ENCODE peak calls at places on chromosome 1, in four cellular contexts. C is pulmonary artery endothelial cell; U is stimulated activated CD8-positive, alpha-beta memory T cell treated with anti-CD3 and anti-CD28 coated beads, Interleukin-7, amount 100 ng/mL, for 1 hour; W is stimulated activated CD4-positive, alpha-beta T cell treated with anti-CD3 and anti-CD28 coated beads, TNF-alpha, amount 100 ng/mL, for 48 hours. O is an unnamed sample.

GRCh38 chr1:197356723-197357533 is 88.9 kb downstream of the CRB1 start:
- DNase-seq in C (peak; percentile 15), U (no peak), W (no peak), O (peak; percentile 24)

GRCh38 chr1:119294728-119295127 is 73.9 kb upstream of the HAO2 start:
- DNase-seq in C (no peak), U (no peak), W (no peak), O (no peak)

GRCh38 chr1:206911064-206911663 is 10.6 kb downstream of the FCMR start:
- DNase-seq in C (peak; percentile 15), U (no peak), W (no peak), O (peak; percentile 62)

GRCh38 chr1:1021860-1022259 is 1.9 kb downstream of the AGRN start:
- DNase-seq in C (no peak), U (no peak), W (no peak), O (no peak)

GRCh38 chr1:231636157-231636556 is 9.6 kb downstream of the DISC1 start:
- DNase-seq in C (no peak), U (no peak), W (no peak), O (peak; percentile 50)

GRCh38 chr1:9340172-9340854 is 47.6 kb downstream of the SPSB1 start:
- DNase-seq in C (no peak), U (no peak), W (no peak), O (peak; percentile 52)

GRCh38 chr1:44842763-44843655 is at the start of gene PTCH2:
- DNase-seq in C (no peak), U (no peak), W (no peak), O (peak; percentile 67)

GRCh38 chr1:248243204-248243603 is 12.0 kb downstream of the OR2M4 start:
- DNase-seq in C (no peak), U (no peak), W (peak; percentile 21), O (peak; percentile 3)

GRCh38 chr1:170149971-170150370 is 4.2 kb downstream of the NTMT2 start:
- DNase-seq in C (no peak), U (no peak), W (no peak), O (no peak)

GRCh38 chr1:204255966-204256365 is 42.2 kb upstream of the GOLT1A start:
- DNase-seq in C (no peak), U (no peak), W (no peak), O (no peak)

GRCh38 chr1:2952371-2952770 is 68.9 kb upstream of the ACTRT2 start:
- DNase-seq in C (no peak), U (no peak), W (no peak), O (no peak)

GRCh38 chr1:242873661-242874060 is 349.2 kb upstream of the PLD5 start:
- DNase-seq in C (no peak), U (no peak), W (no peak), O (no peak)

GRCh38 chr1:47701741-47702515 is 264.1 kb downstream of the FOXD2 start:
- DNase-seq in C (no peak), U (no peak), W (no peak), O (no peak)

GRCh38 chr1:60103186-60103585 is 29.6 kb upstream of the C1orf87 start:
- DNase-seq in C (no peak), U (no peak), W (no peak), O (peak; percentile 66)

GRCh38 chr1:29256395-29256794 is 20.1 kb downstream of the PTPRU start:
- DNase-seq in C (no peak), U (no peak), W (no peak), O (no peak)

GRCh38 chr1:16076871-16077250 is 3.4 kb upstream of the FAM131C start:
- DNase-seq in C (no peak), U (no peak), W (no peak), O (no peak)

GRCh38 chr1:74436078-74436477 is 76.3 kb downstream of the LRRC53 start:
- DNase-seq in C (no peak), U (no peak), W (no peak), O (no peak)

GRCh38 chr1:62177621-62178020 is 17.0 kb upstream of the L1TD1 start:
- DNase-seq in C (no peak), U (no peak), W (no peak), O (no peak)

GRCh38 chr1:150928286-150928685 is 2.1 kb downstream of the SETDB1 start:
- DNase-seq in C (no peak), U (no peak), W (no peak), O (no peak)

GRCh38 chr1:27333717-27334279 is 8.0 kb upstream of the SYTL1 start:
- DNase-seq in C (no peak), U (no peak), W (no peak), O (no peak)

GRCh38 chr1:203906932-203907331 is 45.5 kb downstream of the SNRPE start:
- DNase-seq in C (peak; percentile 53), U (no peak), W (no peak), O (peak; percentile 60)

GRCh38 chr1:27547220-27548116 is 56.5 kb downstream of the AHDC1 start:
- DNase-seq in C (no peak), U (no peak), W (no peak), O (no peak)

GRCh38 chr1:221768444-221769066 is 26.7 kb upstream of the DUSP10 start:
- DNase-seq in C (no peak), U (no peak), W (no peak), O (peak; percentile 65)

GRCh38 chr1:203406446-203407045 is 55.6 kb upstream of the FMOD start:
- DNase-seq in C (no peak), U (no peak), W (no peak), O (peak; percentile 35)

GRCh38 chr1:24865587-24865986 is 64.5 kb downstream of the RUNX3 start:
- DNase-seq in C (no peak), U (no peak), W (no peak), O (no peak)

GRCh38 chr1:26084091-26084561 is 16.7 kb upstream of the TRIM63 start:
- DNase-seq in C (no peak), U (no peak), W (no peak), O (no peak)

GRCh38 chr1:11740258-11741192 is 4.6 kb downstream of the AGTRAP start:
- DNase-seq in C (no peak), U (no peak), W (no peak), O (no peak)

GRCh38 chr1:184492543-184492942 is 105.7 kb downstream of the C1orf21 start:
- DNase-seq in C (no peak), U (no peak), W (no peak), O (no peak)

GRCh38 chr1:89657886-89658285 is 25.0 kb downstream of the LRRC8C start:
- DNase-seq in C (no peak), U (no peak), W (no peak), O (no peak)

GRCh38 chr1:201450721-201451291 is 18.2 kb downstream of the PHLDA3 start:
- DNase-seq in C (no peak), U (no peak), W (no peak), O (no peak)

GRCh38 chr1:28917757-28918118 is 3.4 kb downstream of the EPB41 start:
- DNase-seq in C (no peak), U (no peak), W (no peak), O (no peak)

GRCh38 chr1:180197231-180197630 is 32.8 kb upstream of the LHX4 start:
- DNase-seq in C (no peak), U (no peak), W (no peak), O (no peak)

GRCh38 chr1:174039069-174039468 is 16.9 kb upstream of the RC3H1 start:
- DNase-seq in C (no peak), U (no peak), W (no peak), O (no peak)

O was measured in dermis microvascular lymphatic vessel endothelial cell.